ENCODE peak calls at places on chromosomes 11 and 22, in seven cellular contexts. One of them, this sample, is unnamed.

GRCh38 chr22:20783844-20784723 is 10.2 kb downstream of the SERPIND1 start:
- DNase-seq in HepG2: peak
- DNase-seq in K562: peak
- DNase-seq in SK-N-SH: peak
- DNase-seq in GM12878: peak
- DNase-seq in H1: no peak
- DNase-seq in GM12892: peak
- DNase-seq in this sample: peak

GRCh38 chr22:36086629-36087254 is 58.1 kb upstream of the RBFOX2 start:
- DNase-seq in HepG2: no peak
- DNase-seq in K562: no peak
- DNase-seq in SK-N-SH: no peak
- DNase-seq in GM12878: no peak
- DNase-seq in H1: no peak
- DNase-seq in GM12892: no peak
- DNase-seq in this sample: no peak

GRCh38 chr11:106091480-106092123 is 14.1 kb downstream of the AASDHPPT start:
- DNase-seq in HepG2: no peak
- DNase-seq in K562: no peak
- DNase-seq in SK-N-SH: no peak
- DNase-seq in GM12878: peak
- DNase-seq in H1: no peak
- DNase-seq in GM12892: peak
- DNase-seq in this sample: peak

GRCh38 chr22:46319319-46319718 is 16.2 kb upstream of the TRMU start:
- DNase-seq in HepG2: no peak
- DNase-seq in K562: no peak
- DNase-seq in SK-N-SH: no peak
- DNase-seq in GM12878: no peak
- DNase-seq in H1: no peak
- DNase-seq in GM12892: no peak
- DNase-seq in this sample: no peak

GRCh38 chr22:33919591-33920501 is at the start of gene LARGE1:
- DNase-seq in HepG2: peak
- DNase-seq in K562: no peak
- DNase-seq in SK-N-SH: peak
- DNase-seq in GM12878: no peak
- DNase-seq in H1: no peak
- DNase-seq in GM12892: no peak
- DNase-seq in this sample: peak

GRCh38 chr11:9878936-9879335 is 215.1 kb downstream of the SWAP70 start:
- DNase-seq in HepG2: no peak
- DNase-seq in K562: no peak
- DNase-seq in SK-N-SH: no peak
- DNase-seq in GM12878: no peak
- DNase-seq in H1: no peak
- DNase-seq in GM12892: no peak
- DNase-seq in this sample: no peak

GRCh38 chr11:34356918-34357645 is 728 bp downstream of the ABTB2 start:
- DNase-seq in HepG2: no peak
- DNase-seq in K562: peak
- DNase-seq in SK-N-SH: peak
- DNase-seq in GM12878: no peak
- DNase-seq in H1: no peak
- DNase-seq in GM12892: peak
- DNase-seq in this sample: peak

GRCh38 chr11:67267188-67268035 is 1.1 kb downstream of the GRK2 start:
- DNase-seq in HepG2: peak
- DNase-seq in K562: no peak
- DNase-seq in SK-N-SH: peak
- DNase-seq in GM12878: no peak
- DNase-seq in H1: no peak
- DNase-seq in GM12892: no peak
- DNase-seq in this sample: no peak

GRCh38 chr22:33821290-33821689 is 99.0 kb downstream of the LARGE1 start:
- DNase-seq in HepG2: no peak
- DNase-seq in K562: no peak
- DNase-seq in SK-N-SH: no peak
- DNase-seq in GM12878: no peak
- DNase-seq in H1: no peak
- DNase-seq in GM12892: no peak
- DNase-seq in this sample: no peak

GRCh38 chr11:102757823-102758549 is 22.4 kb downstream of the MMP10 start:
- DNase-seq in HepG2: no peak
- DNase-seq in K562: no peak
- DNase-seq in SK-N-SH: no peak
- DNase-seq in GM12878: no peak
- DNase-seq in H1: no peak
- DNase-seq in GM12892: no peak
- DNase-seq in this sample: no peak

GRCh38 chr11:76330651-76331050 is 50.3 kb downstream of the THAP12 start:
- DNase-seq in HepG2: no peak
- DNase-seq in K562: no peak
- DNase-seq in SK-N-SH: no peak
- DNase-seq in GM12878: no peak
- DNase-seq in H1: no peak
- DNase-seq in GM12892: no peak
- DNase-seq in this sample: no peak

GRCh38 chr11:45982656-45983470 is 60.4 kb downstream of the LARGE2 start:
- DNase-seq in HepG2: no peak
- DNase-seq in K562: peak
- DNase-seq in SK-N-SH: peak
- DNase-seq in GM12878: no peak
- DNase-seq in H1: peak
- DNase-seq in GM12892: no peak
- DNase-seq in this sample: no peak

GRCh38 chr11:86069408-86070086 is 663 bp upstream of the PICALM start:
- DNase-seq in HepG2: peak
- DNase-seq in K562: peak
- DNase-seq in SK-N-SH: peak
- DNase-seq in GM12878: peak
- DNase-seq in H1: peak
- DNase-seq in GM12892: no peak
- DNase-seq in this sample: no peak

GRCh38 chr11:126864934-126865333 is 135.6 kb downstream of the KIRREL3 start:
- DNase-seq in HepG2: no peak
- DNase-seq in K562: no peak
- DNase-seq in SK-N-SH: no peak
- DNase-seq in GM12878: no peak
- DNase-seq in H1: no peak
- DNase-seq in GM12892: no peak
- DNase-seq in this sample: no peak

GRCh38 chr11:117830072-117830471 is 5.5 kb upstream of the FXYD2 start:
- DNase-seq in HepG2: no peak
- DNase-seq in K562: no peak
- DNase-seq in SK-N-SH: no peak
- DNase-seq in GM12878: no peak
- DNase-seq in H1: no peak
- DNase-seq in GM12892: no peak
- DNase-seq in this sample: no peak

GRCh38 chr11:117829369-117829725 is 4.8 kb upstream of the FXYD2 start:
- DNase-seq in HepG2: no peak
- DNase-seq in K562: no peak
- DNase-seq in SK-N-SH: no peak
- DNase-seq in GM12878: no peak
- DNase-seq in H1: no peak
- DNase-seq in GM12892: no peak
- DNase-seq in this sample: no peak

GRCh38 chr11:117832511-117832910 is 8.0 kb upstream of the FXYD2 start:
- DNase-seq in HepG2: no peak
- DNase-seq in K562: no peak
- DNase-seq in SK-N-SH: no peak
- DNase-seq in GM12878: no peak
- DNase-seq in H1: no peak
- DNase-seq in GM12892: no peak
- DNase-seq in this sample: no peak

GRCh38 chr11:117831661-117832415 is 7.3 kb upstream of the FXYD2 start:
- DNase-seq in HepG2: no peak
- DNase-seq in K562: no peak
- DNase-seq in SK-N-SH: no peak
- DNase-seq in GM12878: no peak
- DNase-seq in H1: no peak
- DNase-seq in GM12892: no peak
- DNase-seq in this sample: no peak

DNA sequence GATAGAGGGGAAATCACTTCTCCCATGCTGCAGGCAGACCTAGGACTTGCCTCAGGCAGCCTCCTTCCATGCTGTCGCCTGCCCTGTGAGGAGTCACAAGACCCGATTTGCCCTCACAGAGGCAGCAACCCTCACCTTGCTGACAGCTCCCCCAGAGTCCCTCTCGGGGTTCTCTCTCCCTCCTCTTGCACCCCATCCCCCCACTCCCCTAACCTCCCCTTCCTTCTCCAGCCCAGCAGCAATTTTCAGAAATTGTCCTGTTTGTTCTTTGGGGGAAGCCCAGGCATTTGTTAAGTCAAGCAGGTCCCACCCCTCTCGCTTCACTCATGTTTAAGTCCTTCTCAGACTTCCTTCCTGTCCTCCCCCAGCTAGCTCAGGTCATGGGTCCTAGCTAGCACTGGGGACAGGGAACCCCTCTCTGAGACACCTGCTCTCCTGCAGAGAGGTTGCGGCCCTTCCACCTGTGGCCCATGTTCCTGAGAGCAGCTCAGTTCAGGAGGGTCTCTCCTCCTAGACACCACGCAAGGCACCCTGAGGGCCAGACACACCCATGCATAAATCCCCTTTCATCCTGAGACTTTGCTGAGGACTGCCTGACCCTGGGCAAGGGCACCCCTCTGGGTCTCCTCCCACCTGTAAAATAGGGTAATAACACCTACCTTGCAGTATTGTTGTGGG is 6.3 kb upstream of the FXYD2 start:
- DNase-seq in HepG2: no peak
- DNase-seq in K562: no peak
- DNase-seq in SK-N-SH: no peak
- DNase-seq in GM12878: no peak
- DNase-seq in H1: no peak
- DNase-seq in GM12892: no peak
- DNase-seq in this sample: no peak
- TF ChIP-seq TAF1 in HepG2: no peak
- TF ChIP-seq TAF1 in K562: no peak
- TF ChIP-seq TAF1 in SK-N-SH: no peak
- TF ChIP-seq TAF1 in GM12878: no peak
- TF ChIP-seq TAF1 in H1: no peak
- TF ChIP-seq TAF1 in GM12892: no peak
- TF ChIP-seq TAF1 in this sample: no peak

GRCh38 chr11:110776091-110776490 is 63.9 kb upstream of the ARHGAP20 start:
- DNase-seq in HepG2: no peak
- DNase-seq in K562: no peak
- DNase-seq in SK-N-SH: no peak
- DNase-seq in GM12878: no peak
- DNase-seq in H1: no peak
- DNase-seq in GM12892: no peak
- DNase-seq in this sample: no peak

GRCh38 chr11:110782616-110783015 is 70.4 kb upstream of the ARHGAP20 start:
- DNase-seq in HepG2: no peak
- DNase-seq in K562: no peak
- DNase-seq in SK-N-SH: no peak
- DNase-seq in GM12878: no peak
- DNase-seq in H1: no peak
- DNase-seq in GM12892: no peak
- DNase-seq in this sample: no peak

GRCh38 chr11:110777765-110778164 is 65.5 kb upstream of the ARHGAP20 start:
- DNase-seq in HepG2: no peak
- DNase-seq in K562: no peak
- DNase-seq in SK-N-SH: no peak
- DNase-seq in GM12878: peak
- DNase-seq in H1: no peak
- DNase-seq in GM12892: no peak
- DNase-seq in this sample: no peak

GRCh38 chr11:110778351-110778750 is 66.1 kb upstream of the ARHGAP20 start:
- DNase-seq in HepG2: no peak
- DNase-seq in K562: no peak
- DNase-seq in SK-N-SH: no peak
- DNase-seq in GM12878: no peak
- DNase-seq in H1: no peak
- DNase-seq in GM12892: no peak
- DNase-seq in this sample: no peak

GRCh38 chr11:110779108-110779507 is 66.9 kb upstream of the ARHGAP20 start:
- DNase-seq in HepG2: no peak
- DNase-seq in K562: no peak
- DNase-seq in SK-N-SH: no peak
- DNase-seq in GM12878: no peak
- DNase-seq in H1: no peak
- DNase-seq in GM12892: no peak
- DNase-seq in this sample: no peak
- TF ChIP-seq TAF1 in HepG2: no peak
- TF ChIP-seq TAF1 in K562: no peak
- TF ChIP-seq TAF1 in SK-N-SH: no peak
- TF ChIP-seq TAF1 in GM12878: no peak
- TF ChIP-seq TAF1 in H1: no peak
- TF ChIP-seq TAF1 in GM12892: no peak
- TF ChIP-seq TAF1 in this sample: no peak

GRCh38 chr11:128610765-128611617 is 23.6 kb upstream of the ETS1 start:
- DNase-seq in HepG2: no peak
- DNase-seq in K562: no peak
- DNase-seq in SK-N-SH: no peak
- DNase-seq in GM12878: peak
- DNase-seq in H1: no peak
- DNase-seq in GM12892: peak
- DNase-seq in this sample: no peak
- TF ChIP-seq TAF1 in HepG2: no peak
- TF ChIP-seq TAF1 in K562: no peak
- TF ChIP-seq TAF1 in SK-N-SH: no peak
- TF ChIP-seq TAF1 in GM12878: peak
- TF ChIP-seq TAF1 in H1: no peak
- TF ChIP-seq TAF1 in GM12892: no peak
- TF ChIP-seq TAF1 in this sample: no peak

DNA sequence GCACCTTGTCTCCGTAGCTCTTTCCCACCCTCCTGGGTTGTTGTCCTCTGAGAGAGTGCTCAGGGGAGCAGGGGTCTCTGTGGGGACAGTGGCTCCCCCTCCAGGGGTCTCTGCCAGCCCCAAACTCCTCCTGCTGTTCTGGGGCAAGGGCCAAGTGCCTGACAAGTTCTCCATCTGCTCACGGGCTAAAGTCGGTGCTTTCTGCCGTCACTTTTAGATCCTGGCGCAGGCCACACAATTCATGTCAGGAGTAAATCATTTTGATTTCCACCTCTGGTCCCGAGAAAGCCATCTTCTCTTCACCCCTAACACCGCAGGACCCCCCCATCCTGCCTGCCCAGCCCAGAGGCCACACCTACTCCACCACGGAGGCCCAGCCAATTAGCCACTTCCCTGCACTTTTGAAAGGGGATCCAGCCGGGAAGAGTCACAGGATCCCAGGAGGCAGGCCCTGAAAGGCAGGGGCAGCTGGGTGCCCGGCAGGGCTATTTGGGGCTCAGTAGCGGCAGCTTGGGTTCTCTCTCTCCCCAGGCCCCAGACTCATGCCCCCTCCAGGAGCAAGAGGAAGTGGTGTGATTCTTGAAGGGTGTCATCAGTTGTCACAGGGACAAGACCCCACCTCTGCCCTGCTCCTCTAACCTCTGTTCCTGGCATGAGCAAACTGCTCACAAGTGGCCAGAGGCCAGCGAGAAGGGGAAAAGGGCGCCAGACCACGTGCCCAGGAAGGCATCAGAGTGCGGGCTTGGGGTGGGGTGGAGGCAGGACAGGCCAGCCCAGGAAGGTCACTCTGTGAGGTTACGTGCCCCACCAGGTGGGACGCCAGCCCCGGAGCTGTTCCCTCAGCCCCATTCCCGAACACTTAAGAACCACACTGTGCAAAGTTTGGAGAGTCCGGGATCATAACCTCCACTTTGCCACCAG is 1.3 kb downstream of the MACROD1 start:
- DNase-seq in HepG2: peak
- DNase-seq in K562: peak
- DNase-seq in SK-N-SH: no peak
- DNase-seq in GM12878: no peak
- DNase-seq in H1: no peak
- DNase-seq in GM12892: no peak
- DNase-seq in this sample: no peak
- TF ChIP-seq TAF1 in HepG2: peak
- TF ChIP-seq TAF1 in K562: no peak
- TF ChIP-seq TAF1 in SK-N-SH: no peak
- TF ChIP-seq TAF1 in GM12878: no peak
- TF ChIP-seq TAF1 in H1: peak
- TF ChIP-seq TAF1 in GM12892: no peak
- TF ChIP-seq TAF1 in this sample: no peak

This sample was measured in GM12891.